ENCODE peak calls at places on chromosome 1, in four cellular contexts. C, X, H and E are unnamed samples.
A peak's percentile ranks its signal among the peaks of the same experiment; 100 is the strongest.

GRCh38 chr1:47222476-47222875 is 9.5 kb downstream of the TAL1 start:
- DNase-seq in X (no peak), C (no peak), H (no peak), E (no peak)

GRCh38 chr1:155309423-155310021 is 856 bp downstream of the FDPS start:
- DNase-seq in H (peak; percentile 33), X (peak; percentile 61), C (peak; percentile 63), E (peak; percentile 52)

GRCh38 chr1:175191654-175192053 is 922 bp downstream of the KIAA0040 start:
- DNase-seq in H (no peak), C (peak; percentile 21), X (peak; percentile 64), E (no peak)

GRCh38 chr1:10734900-10735602 is 61.4 kb downstream of the CASZ1 start:
- DNase-seq in X (peak; percentile 21), C (no peak), H (peak; percentile 59), E (no peak)

GRCh38 chr1:211641942-211642341 is 33.5 kb downstream of the NEK2 start:
- DNase-seq in C (no peak), H (no peak), X (no peak), E (no peak)

GRCh38 chr1:183584155-183584554 is 6.1 kb downstream of the NCF2 start:
- DNase-seq in X (peak; percentile 21), H (no peak), C (no peak), E (no peak)

GRCh38 chr1:29629814-29630516 is 393.6 kb downstream of the PTPRU start:
- DNase-seq in H (no peak), X (no peak), C (no peak), E (no peak)

GRCh38 chr1:62050165-62050564 is 144.5 kb upstream of the L1TD1 start:
- DNase-seq in X (no peak), C (no peak), H (no peak), E (no peak)

GRCh38 chr1:48785869-48786268 is 9.2 kb upstream of the BEND5 start:
- DNase-seq in X (no peak), C (no peak), H (no peak), E (no peak)

GRCh38 chr1:200631375-200631774 is 10.8 kb upstream of the KIF14 start:
- DNase-seq in C (no peak), H (no peak), X (no peak), E (no peak)

GRCh38 chr1:225378880-225379279 is 49.0 kb downstream of the LBR start:
- DNase-seq in H (peak; percentile 22), X (no peak), C (no peak), E (no peak)

GRCh38 chr1:192788184-192788583 is 20.7 kb upstream of the RGS2 start:
- DNase-seq in H (no peak), C (peak; percentile 93), X (no peak), E (no peak)

GRCh38 chr1:147509786-147510360 is 31.4 kb upstream of the BCL9 start:
- DNase-seq in C (peak; percentile 79), H (peak; percentile 35), X (no peak), E (no peak)

GRCh38 chr1:116907351-116907750 is 2.4 kb upstream of the PTGFRN start:
- DNase-seq in H (no peak), C (no peak), X (no peak), E (no peak)

GRCh38 chr1:204337583-204337982 is 22.1 kb downstream of the PLEKHA6 start:
- DNase-seq in H (no peak), X (no peak), C (no peak), E (no peak)

GRCh38 chr1:19480282-19480681 is 5.1 kb downstream of the CAPZB start:
- DNase-seq in C (no peak), H (no peak), X (no peak), E (no peak)

GRCh38 chr1:61452354-61452990 is 272.5 kb downstream of the TM2D1 start:
- DNase-seq in H (no peak), C (no peak), X (no peak), E (no peak)

GRCh38 chr1:20216574-20216973 is 30.3 kb upstream of the PLA2G2C start:
- DNase-seq in H (no peak), X (peak; percentile 61), C (no peak), E (no peak)

GRCh38 chr1:76053021-76053420 is 21.5 kb upstream of the ST6GALNAC3 start:
- DNase-seq in C (no peak), X (no peak), H (no peak), E (no peak)

GRCh38 chr1:2612591-2613365 is 20.0 kb downstream of the MMEL1 start:
- DNase-seq in C (no peak), X (no peak), H (no peak), E (no peak)

GRCh38 chr1:171909711-171910110 is 68.4 kb downstream of the DNM3 start:
- DNase-seq in C (no peak), H (no peak), X (no peak), E (no peak)

GRCh38 chr1:75632350-75632949 is 21.5 kb upstream of the SLC44A5 start:
- DNase-seq in H (no peak), X (peak; percentile 20), C (no peak), E (no peak)

GRCh38 chr1:222931018-222931417 is 116.2 kb downstream of the DISP1 start:
- DNase-seq in X (no peak), H (no peak), C (no peak), E (no peak)

GRCh38 chr1:92931691-92932090 is 29.6 kb downstream of the DIPK1A start:
- DNase-seq in H (no peak), C (no peak), X (no peak), E (no peak)

GRCh38 chr1:24294757-24295371 is 24.3 kb upstream of the GRHL3 start:
- DNase-seq in X (peak; percentile 93), H (no peak), C (peak; percentile 31), E (peak; percentile 50)

GRCh38 chr1:212281589-212281988 is 3.6 kb upstream of the PPP2R5A start:
- DNase-seq in H (no peak), C (no peak), X (no peak), E (no peak)

GRCh38 chr1:25184011-25184762 is 48.1 kb downstream of the SYF2 start:
- DNase-seq in X (no peak), C (no peak), H (no peak), E (no peak)

GRCh38 chr1:162023547-162024501 is at the start of gene OLFML2B:
- DNase-seq in X (peak; percentile 51), H (peak; percentile 78), C (peak; percentile 80), E (peak; percentile 51)

GRCh38 chr1:5648410-5649165 is 343.6 kb downstream of the NPHP4 start:
- DNase-seq in X (no peak), C (no peak), H (no peak), E (no peak)

GRCh38 chr1:100358210-100358609 is 5.9 kb downstream of the CDC14A start:
- DNase-seq in C (no peak), H (no peak), X (no peak), E (no peak)

GRCh38 chr1:227560814-227561213 is 2.5 kb upstream of the ZNF678 start:
- DNase-seq in C (no peak), H (no peak), X (no peak), E (no peak)

GRCh38 chr1:227563319-227564201 is at the start of gene ZNF678:
- DNase-seq in X (peak; percentile 96), H (peak; percentile 91), C (peak; percentile 96), E (peak; percentile 95)

GRCh38 chr1:227561303-227561702 is 2.1 kb upstream of the ZNF678 start:
- DNase-seq in C (no peak), X (no peak), H (no peak), E (no peak)

GRCh38 chr1:227562923-227563318 is 435 bp upstream of the ZNF678 start:
- DNase-seq in H (no peak), C (no peak), X (no peak), E (no peak)

GRCh38 chr1:227562037-227562436 is 1.3 kb upstream of the ZNF678 start:
- DNase-seq in X (no peak), H (no peak), C (no peak), E (no peak)
- H3K9me3 ChIP-seq in X (peaks cover 2% of the 10 kb centered on the region), H (no peaks in the 10 kb centered on the region), C (no peaks in the 10 kb centered on the region), E (no peaks in the 10 kb centered on the region)

DNA sequence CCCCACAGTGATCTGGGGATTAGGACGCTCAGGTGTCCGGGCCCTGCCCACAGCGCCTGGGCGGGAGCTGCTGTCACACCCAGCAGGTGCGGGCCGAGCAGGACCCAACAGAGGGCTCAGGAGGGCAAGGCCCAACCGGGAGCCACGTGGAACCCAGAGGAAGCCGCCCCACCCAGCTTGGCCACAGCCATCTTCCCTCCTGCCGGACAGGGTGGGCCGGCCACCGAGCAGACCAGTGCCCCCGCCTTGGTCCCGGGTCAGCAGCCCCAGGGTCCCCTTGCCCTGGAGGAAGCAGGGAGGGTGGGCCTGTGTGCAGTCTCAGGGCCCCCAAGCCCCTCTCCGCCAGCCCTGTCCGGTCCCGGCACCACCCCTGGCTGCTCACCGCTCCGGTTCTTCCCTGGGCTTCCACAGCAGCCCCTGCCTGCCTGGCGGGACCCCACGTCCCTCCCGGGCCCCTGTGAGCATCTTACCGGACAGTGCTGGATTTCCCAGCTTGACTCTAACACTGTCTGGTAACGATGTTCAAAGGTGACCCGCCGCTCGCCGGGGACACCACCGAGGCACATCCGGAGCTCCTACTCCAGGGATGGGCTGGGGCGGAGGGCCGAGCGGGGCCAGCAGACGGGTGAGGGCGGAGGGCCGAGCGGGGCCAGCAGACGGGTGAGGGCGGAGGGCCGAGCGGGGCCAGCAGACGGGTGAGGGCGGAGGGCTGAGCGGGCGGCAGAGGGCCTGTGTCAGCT is 6.1 kb upstream of the TTLL10 start:
- DNase-seq in C (no peak), H (no peak), X (peak; percentile 83), E (no peak)
- H3K4me3 ChIP-seq in C (no peak overlapping the region), H (no peak overlapping the region), X (no peak overlapping the region), E (no peak overlapping the region)

DNA sequence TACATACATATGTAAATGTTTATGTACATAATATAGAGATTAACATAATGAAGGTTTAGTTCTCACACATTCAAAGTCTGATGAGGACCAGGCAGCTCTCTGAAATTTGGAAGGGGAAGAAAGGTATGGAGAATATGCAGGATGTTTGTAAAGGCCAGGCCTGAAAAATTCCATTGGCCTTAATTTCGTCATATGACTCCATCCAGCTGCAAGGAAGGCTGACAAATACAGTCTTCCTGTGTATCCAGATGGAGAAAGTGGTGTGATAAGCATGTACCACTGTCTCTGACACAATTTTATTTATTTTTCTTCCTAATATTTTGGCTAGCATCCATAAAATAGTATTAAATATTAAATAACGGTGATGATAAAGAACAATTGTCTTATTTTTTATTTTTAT is 6.3 kb upstream of the SGIP1 start:
- DNase-seq in X (no peak), H (no peak), C (no peak), E (no peak)
- H3K9me3 ChIP-seq in X (no peaks in the 10 kb centered on the region), H (no peaks in the 10 kb centered on the region), C (no peaks in the 10 kb centered on the region), E (no peaks in the 10 kb centered on the region)

DNA sequence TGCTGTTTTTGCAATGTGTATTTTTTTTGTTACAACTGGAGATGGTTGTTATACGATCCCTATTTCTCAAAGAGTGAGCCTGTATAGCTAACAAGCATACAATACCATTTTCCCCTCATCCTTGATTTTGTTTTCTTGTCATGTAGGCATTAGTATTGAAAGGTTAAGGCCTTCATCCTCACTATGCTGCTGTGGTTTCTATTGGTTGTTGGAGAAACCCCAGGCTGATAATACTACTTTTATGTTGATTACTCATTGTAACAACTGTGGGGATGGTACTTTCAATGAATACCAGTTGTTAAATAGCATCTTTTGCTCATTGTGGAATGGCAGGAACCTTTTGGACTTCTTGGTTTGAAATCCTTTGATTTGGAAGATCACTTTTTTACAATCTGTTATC is 39.0 kb upstream of the MACF1 start:
- DNase-seq in X (no peak), C (no peak), H (no peak), E (no peak)
- H3K4me3 ChIP-seq in X (no peak overlapping the region), C (no peak overlapping the region), H (no peak overlapping the region), E (no peak overlapping the region)

GRCh38 chr1:152348447-152348846 is 11.4 kb downstream of the FLG2 start:
- DNase-seq in H (no peak), X (no peak), C (no peak), E (no peak)
- H3K9me3 ChIP-seq in H (no peaks in the 10 kb centered on the region), X (no peaks in the 10 kb centered on the region), C (no peaks in the 10 kb centered on the region), E (no peaks in the 10 kb centered on the region)